ENCODE peak calls at places on chromosomes 6 and 20, in eight cellular contexts. B is lower lobe of right lung; Z is left ventricle myocardium superior; W is NB4; E is stimulated activated CD4-positive, alpha-beta T cell treated with anti-CD3 and anti-CD28 coated beads, Interleukin-4, amount 100 ng/mL, for 24 hours; Y is ACHN; J is fibroblast of villous mesenchyme; S is NCI-H2171. R is an unnamed sample.

GRCh38 chr20:10074513-10074912 is 39.7 kb downstream of the ANKEF1 start:
- DNase-seq in B (no peak), Z (peak), W (peak), E (no peak), Y (peak), J (peak), S (peak), R (peak)

GRCh38 chr6:75230484-75231325 is 12.9 kb downstream of the COX7A2 start:
- DNase-seq in B (no peak), Z (no peak), W (peak), E (no peak), Y (peak), J (peak), S (no peak), R (peak)

GRCh38 chr6:43735642-43736199 is 34.3 kb upstream of the VEGFA start:
- DNase-seq in B (no peak), Z (no peak), W (no peak), E (no peak), Y (no peak), J (no peak), S (no peak), R (no peak)

GRCh38 chr6:90425161-90425641 is 128.6 kb upstream of the BACH2 start:
- DNase-seq in B (no peak), Z (no peak), W (no peak), E (peak), Y (no peak), J (no peak), S (no peak), R (no peak)

GRCh38 chr6:29791786-29792122 is 35.9 kb upstream of the HLA-G start:
- DNase-seq in B (no peak), Z (no peak), W (no peak), E (no peak), Y (no peak), J (no peak), S (no peak), R (no peak)

GRCh38 chr6:31096215-31096614 is 16.2 kb downstream of the C6orf15 start:
- DNase-seq in B (no peak), Z (no peak), W (no peak), E (no peak), Y (no peak), J (no peak), S (no peak), R (no peak)

GRCh38 chr6:21733311-21733710 is 139.8 kb downstream of the SOX4 start:
- DNase-seq in B (no peak), Z (no peak), W (no peak), E (no peak), Y (no peak), J (no peak), S (no peak), R (no peak)

GRCh38 chr6:56292505-56293181 is 45.3 kb upstream of the COL21A1 start:
- DNase-seq in B (no peak), Z (no peak), W (peak), E (no peak), Y (peak), J (peak), S (peak), R (peak)

GRCh38 chr6:146028250-146028789 is 542 bp upstream of the GRM1 start:
- DNase-seq in B (peak), Z (peak), W (peak), E (peak), Y (peak), J (peak), S (no peak), R (peak)